ENCODE peak calls at places on chromosomes 6 and 20, in five cellular contexts. One of them, this sample, is unnamed.

GRCh38 chr20:50335105-50335504 is 144.5 kb downstream of the CEBPB start:
- DNase-seq in Peyer's patch: no peak
- DNase-seq in esophagus squamous epithelium: no peak
- DNase-seq in stomach: no peak
- DNase-seq in tibial nerve: no peak
- DNase-seq in this sample: no peak

GRCh38 chr6:111928139-111928538 is 54.9 kb upstream of the FYN start:
- DNase-seq in Peyer's patch: no peak
- DNase-seq in tibial nerve: no peak
- DNase-seq in esophagus squamous epithelium: no peak
- DNase-seq in stomach: no peak
- DNase-seq in this sample: no peak

GRCh38 chr6:13375360-13375878 is 47.1 kb upstream of the TBC1D7 start:
- DNase-seq in tibial nerve: no peak
- DNase-seq in esophagus squamous epithelium: no peak
- DNase-seq in stomach: no peak
- DNase-seq in Peyer's patch: no peak
- DNase-seq in this sample: no peak

GRCh38 chr6:79257381-79258205 is 23.1 kb upstream of the HMGN3 start:
- DNase-seq in tibial nerve: no peak
- DNase-seq in Peyer's patch: no peak
- DNase-seq in stomach: no peak
- DNase-seq in esophagus squamous epithelium: no peak
- DNase-seq in this sample: no peak

GRCh38 chr6:28368522-28368921 is 18.8 kb downstream of the ZKSCAN3 start:
- DNase-seq in Peyer's patch: no peak
- DNase-seq in stomach: no peak
- DNase-seq in tibial nerve: no peak
- DNase-seq in esophagus squamous epithelium: no peak
- DNase-seq in this sample: no peak

GRCh38 chr6:159060107-159060506 is 15.3 kb upstream of the TAGAP start:
- DNase-seq in Peyer's patch: no peak
- DNase-seq in esophagus squamous epithelium: no peak
- DNase-seq in stomach: no peak
- DNase-seq in tibial nerve: no peak
- DNase-seq in this sample: no peak

GRCh38 chr20:59386819-59387218 is 86.4 kb downstream of the EDN3 start:
- DNase-seq in esophagus squamous epithelium: no peak
- DNase-seq in Peyer's patch: no peak
- DNase-seq in stomach: no peak
- DNase-seq in tibial nerve: no peak
- DNase-seq in this sample: no peak

GRCh38 chr6:14037402-14038277 is 79.9 kb upstream of the CD83 start:
- DNase-seq in tibial nerve: no peak
- DNase-seq in stomach: no peak
- DNase-seq in Peyer's patch: no peak
- DNase-seq in esophagus squamous epithelium: no peak
- DNase-seq in this sample: no peak

GRCh38 chr20:36441416-36441815 is 99.9 kb upstream of the MYL9 start:
- DNase-seq in Peyer's patch: no peak
- DNase-seq in esophagus squamous epithelium: no peak
- DNase-seq in tibial nerve: no peak
- DNase-seq in stomach: no peak
- DNase-seq in this sample: no peak

GRCh38 chr6:79193971-79194370 is 40.5 kb downstream of the HMGN3 start:
- DNase-seq in esophagus squamous epithelium: no peak
- DNase-seq in Peyer's patch: no peak
- DNase-seq in stomach: no peak
- DNase-seq in tibial nerve: no peak
- DNase-seq in this sample: no peak

GRCh38 chr6:31826793-31827285 is 699 bp upstream of the HSPA1B start:
- DNase-seq in esophagus squamous epithelium: no peak
- DNase-seq in Peyer's patch: peak; percentile 92
- DNase-seq in stomach: peak; percentile 91
- DNase-seq in tibial nerve: peak; percentile 84
- DNase-seq in this sample: peak; percentile 93

GRCh38 chr20:11676618-11677289 is 240.9 kb upstream of the BTBD3 start:
- DNase-seq in stomach: no peak
- DNase-seq in tibial nerve: no peak
- DNase-seq in Peyer's patch: peak; percentile 48
- DNase-seq in esophagus squamous epithelium: no peak
- DNase-seq in this sample: peak; percentile 46

GRCh38 chr20:53942121-53942816 is 128.1 kb downstream of the BCAS1 start:
- DNase-seq in esophagus squamous epithelium: no peak
- DNase-seq in tibial nerve: no peak
- DNase-seq in stomach: no peak
- DNase-seq in Peyer's patch: no peak
- DNase-seq in this sample: no peak

GRCh38 chr20:45374101-45374467 is 4.0 kb downstream of the TP53TG5 start:
- DNase-seq in Peyer's patch: no peak
- DNase-seq in stomach: no peak
- DNase-seq in tibial nerve: no peak
- DNase-seq in esophagus squamous epithelium: no peak
- DNase-seq in this sample: no peak

GRCh38 chr20:37218431-37218830 is 39.1 kb upstream of the MROH8 start:
- DNase-seq in esophagus squamous epithelium: no peak
- DNase-seq in Peyer's patch: no peak
- DNase-seq in tibial nerve: no peak
- DNase-seq in stomach: no peak
- DNase-seq in this sample: no peak

GRCh38 chr6:110232456-110232855 is 52.2 kb downstream of the CDC40 start:
- DNase-seq in tibial nerve: no peak
- DNase-seq in Peyer's patch: no peak
- DNase-seq in esophagus squamous epithelium: no peak
- DNase-seq in stomach: no peak
- DNase-seq in this sample: no peak

GRCh38 chr6:133436652-133437051 is 195.5 kb downstream of the EYA4 start:
- DNase-seq in stomach: no peak
- DNase-seq in tibial nerve: no peak
- DNase-seq in Peyer's patch: no peak
- DNase-seq in esophagus squamous epithelium: no peak
- DNase-seq in this sample: no peak

GRCh38 chr6:144999127-144999526 is 714.0 kb downstream of the UTRN start:
- DNase-seq in tibial nerve: no peak
- DNase-seq in Peyer's patch: no peak
- DNase-seq in esophagus squamous epithelium: no peak
- DNase-seq in stomach: no peak
- DNase-seq in this sample: no peak

GRCh38 chr20:52974155-52974554 is 2.0 kb downstream of the TSHZ2 start:
- DNase-seq in esophagus squamous epithelium: no peak
- DNase-seq in tibial nerve: no peak
- DNase-seq in Peyer's patch: no peak
- DNase-seq in stomach: no peak
- DNase-seq in this sample: no peak

GRCh38 chr20:10565922-10566897 is 107.6 kb downstream of the JAG1 start:
- DNase-seq in esophagus squamous epithelium: no peak
- DNase-seq in Peyer's patch: peak; percentile 57
- DNase-seq in stomach: no peak
- DNase-seq in tibial nerve: no peak
- DNase-seq in this sample: peak; percentile 18

DNA sequence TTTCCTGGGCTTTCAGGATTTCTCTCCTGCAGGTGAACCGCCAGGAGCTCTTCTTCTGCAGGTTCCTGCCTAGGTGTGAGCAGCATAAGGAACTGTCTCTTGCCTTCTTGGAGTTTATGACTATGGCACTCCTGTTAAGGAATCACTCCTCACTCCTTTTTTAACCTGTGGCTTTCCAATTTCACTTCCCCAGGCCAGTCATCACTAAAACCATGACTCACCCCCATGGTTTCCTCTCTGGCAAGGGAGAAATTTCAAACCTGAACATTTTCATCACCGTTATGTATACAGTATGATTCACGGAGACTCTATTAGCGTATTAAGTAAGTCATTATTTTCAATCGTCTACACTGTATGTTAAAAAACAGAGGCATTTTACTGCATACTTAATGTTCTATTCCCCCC is 78.2 kb upstream of the ARID1B start:
- DNase-seq in esophagus squamous epithelium: no peak
- DNase-seq in Peyer's patch: no peak
- DNase-seq in tibial nerve: no peak
- DNase-seq in stomach: no peak
- DNase-seq in this sample: no peak
- TF ChIP-seq POLR2A in esophagus squamous epithelium: no peak
- TF ChIP-seq POLR2A in Peyer's patch: no peak
- TF ChIP-seq POLR2A in tibial nerve: no peak
- TF ChIP-seq POLR2A in stomach: no peak
- TF ChIP-seq POLR2A in this sample: no peak

DNA sequence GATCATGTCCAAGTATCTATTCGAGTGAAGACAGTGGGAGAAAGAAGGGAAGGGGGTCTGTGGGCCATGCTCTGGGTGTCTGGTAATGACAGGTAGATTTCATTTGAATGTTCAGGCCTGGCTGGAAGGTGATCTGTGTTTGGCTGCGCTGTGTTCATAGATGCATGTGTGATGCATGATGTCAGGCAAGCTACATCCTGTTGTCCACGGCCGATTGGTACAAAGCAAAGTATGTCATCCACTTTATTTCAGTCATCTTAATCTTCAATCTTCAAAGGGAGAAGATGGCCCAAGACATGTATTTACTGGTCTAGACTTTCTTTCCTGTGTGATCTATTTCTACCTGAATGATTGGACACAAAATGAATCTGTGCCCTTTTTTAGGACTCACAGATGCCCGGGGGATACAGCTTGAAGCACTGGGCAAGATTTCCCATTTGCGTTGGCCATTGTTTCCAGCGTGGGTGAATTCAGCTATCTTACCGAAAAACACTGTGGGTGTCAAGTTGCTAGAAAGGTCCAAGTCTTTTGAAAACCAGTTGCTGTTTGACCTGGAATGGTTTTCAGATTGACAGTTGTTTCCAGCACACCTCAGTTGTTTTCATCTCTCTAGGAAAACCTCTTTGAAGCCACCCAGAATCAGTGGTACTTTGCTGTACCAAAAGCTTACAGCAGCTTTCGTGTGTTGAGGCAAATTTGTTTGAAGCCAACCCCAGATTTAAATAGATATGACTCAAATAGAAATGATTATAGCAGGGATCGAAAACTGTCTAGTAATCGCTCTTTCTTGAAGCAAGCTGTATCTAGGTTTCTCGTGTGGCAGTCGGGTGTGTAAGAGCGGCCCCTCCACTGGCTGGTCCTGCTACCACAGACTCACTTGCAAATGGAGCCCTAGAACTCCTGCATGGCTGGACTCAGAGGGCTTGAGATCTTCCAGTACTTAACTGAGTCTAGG is 27.2 kb downstream of the DUSP22 start:
- DNase-seq in Peyer's patch: no peak
- DNase-seq in stomach: no peak
- DNase-seq in esophagus squamous epithelium: no peak
- DNase-seq in tibial nerve: no peak
- DNase-seq in this sample: no peak
- TF ChIP-seq POLR2A in Peyer's patch: no peak
- TF ChIP-seq POLR2A in stomach: no peak
- TF ChIP-seq POLR2A in esophagus squamous epithelium: no peak
- TF ChIP-seq POLR2A in tibial nerve: no peak
- TF ChIP-seq POLR2A in this sample: no peak

GRCh38 chr6:148757944-148758343 is 11.1 kb downstream of the UST start:
- DNase-seq in stomach: no peak
- DNase-seq in Peyer's patch: no peak
- DNase-seq in esophagus squamous epithelium: no peak
- DNase-seq in tibial nerve: no peak
- DNase-seq in this sample: no peak

GRCh38 chr6:148758492-148758891 is 11.7 kb downstream of the UST start:
- DNase-seq in stomach: no peak
- DNase-seq in tibial nerve: no peak
- DNase-seq in Peyer's patch: peak; percentile 86
- DNase-seq in esophagus squamous epithelium: peak; percentile 41
- DNase-seq in this sample: peak; percentile 40

GRCh38 chr6:148761532-148761951 is 14.7 kb downstream of the UST start:
- DNase-seq in esophagus squamous epithelium: no peak
- DNase-seq in Peyer's patch: peak; percentile 69
- DNase-seq in tibial nerve: no peak
- DNase-seq in stomach: no peak
- DNase-seq in this sample: peak; percentile 30

GRCh38 chr6:148760143-148760505 is 13.3 kb downstream of the UST start:
- DNase-seq in Peyer's patch: no peak
- DNase-seq in tibial nerve: no peak
- DNase-seq in esophagus squamous epithelium: no peak
- DNase-seq in stomach: no peak
- DNase-seq in this sample: no peak

GRCh38 chr6:148760568-148761531 is 14.0 kb downstream of the UST start:
- DNase-seq in stomach: peak; percentile 35
- DNase-seq in tibial nerve: peak; percentile 68
- DNase-seq in Peyer's patch: peak; percentile 91
- DNase-seq in esophagus squamous epithelium: peak; percentile 18
- DNase-seq in this sample: peak; percentile 51
- TF ChIP-seq POLR2A in stomach: no peak
- TF ChIP-seq POLR2A in tibial nerve: no peak
- TF ChIP-seq POLR2A in Peyer's patch: no peak
- TF ChIP-seq POLR2A in esophagus squamous epithelium: no peak
- TF ChIP-seq POLR2A in this sample: peak; percentile 14

DNA sequence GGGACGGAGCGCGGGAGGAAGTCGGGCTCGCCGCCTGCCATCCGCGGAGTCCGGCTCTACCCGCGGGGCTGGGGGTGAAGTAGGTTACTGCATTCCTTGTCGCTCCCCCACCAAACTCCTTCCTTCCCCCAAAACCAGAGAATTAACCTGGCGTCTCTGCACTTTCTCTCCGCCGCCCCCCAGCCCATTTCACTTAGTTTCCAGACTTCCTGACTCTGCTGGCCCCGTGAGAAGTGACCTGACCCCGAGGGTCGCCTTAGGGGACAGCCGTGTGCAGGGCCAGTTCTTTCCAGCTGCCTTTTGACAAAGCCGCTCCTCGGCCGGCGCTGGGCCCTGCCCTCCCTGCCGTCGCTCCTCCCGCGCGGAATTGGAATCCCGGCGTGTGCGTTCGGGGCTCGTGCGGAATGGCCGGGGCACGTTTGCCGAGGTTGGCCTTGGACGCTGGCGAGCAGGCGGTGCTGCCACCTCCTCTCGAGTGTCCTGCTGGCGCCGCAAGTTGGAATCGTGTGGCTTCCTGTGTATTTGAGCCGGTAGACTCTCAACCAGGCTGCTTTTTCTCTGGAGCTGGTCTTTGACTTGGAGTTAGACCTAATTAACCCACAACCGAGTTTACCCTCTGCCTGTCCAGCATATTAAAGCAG is 650 bp downstream of the DCBLD1 start:
- DNase-seq in stomach: peak; percentile 68
- DNase-seq in Peyer's patch: peak; percentile 64
- DNase-seq in tibial nerve: no peak
- DNase-seq in esophagus squamous epithelium: no peak
- DNase-seq in this sample: peak; percentile 67
- TF ChIP-seq POLR2A in stomach: no peak
- TF ChIP-seq POLR2A in Peyer's patch: no peak
- TF ChIP-seq POLR2A in tibial nerve: no peak
- TF ChIP-seq POLR2A in esophagus squamous epithelium: no peak
- TF ChIP-seq POLR2A in this sample: peak; percentile 32

This sample was measured in transverse colon.